ENCODE peak calls at places on chromosomes 16 and 17, in six cellular contexts. V, I, J, A, H and K are unnamed samples.

GRCh38 chr16:64657316-64658011 is 464.4 kb downstream of the CDH11 start:
- DNase-seq in A (peak; percentile 50), H (no peak), I (no peak), V (no peak), J (no peak), K (no peak)

GRCh38 chr17:3916013-3916696 is at the start of gene P2RX1:
- DNase-seq in J (no peak), V (peak; percentile 55), I (peak; percentile 91), A (no peak), H (peak; percentile 22), K (no peak)

GRCh38 chr16:69404275-69404805 is 18.5 kb upstream of the TERF2 start:
- DNase-seq in A (peak; percentile 24), V (no peak), I (no peak), J (no peak), H (no peak), K (no peak)

GRCh38 chr16:797120-797420 is 3.5 kb downstream of the GNG13 start:
- DNase-seq in J (no peak), V (peak; percentile 51), I (no peak), A (no peak), H (no peak), K (no peak)

GRCh38 chr16:1929105-1929504 is 10.9 kb upstream of the HS3ST6 start:
- DNase-seq in V (no peak), I (no peak), J (no peak), A (no peak), H (no peak), K (no peak)

GRCh38 chr17:372157-373152 is 19.8 kb upstream of the RPH3AL start:
- DNase-seq in I (no peak), J (no peak), A (no peak), H (no peak), V (no peak), K (peak; percentile 60)

GRCh38 chr16:73151225-73151624 is 103.3 kb upstream of the ZFHX3 start:
- DNase-seq in V (no peak), I (no peak), A (no peak), H (no peak), J (no peak), K (no peak)

GRCh38 chr16:54455021-54455725 is 168.6 kb upstream of the IRX3 start:
- DNase-seq in H (no peak), I (no peak), A (no peak), V (no peak), J (no peak), K (no peak)

GRCh38 chr16:2163211-2163881 is 7.8 kb downstream of the TRAF7 start:
- DNase-seq in I (no peak), A (peak; percentile 87), J (no peak), H (no peak), V (no peak), K (no peak)

GRCh38 chr17:79950306-79950705 is 85.4 kb downstream of the TBC1D16 start:
- DNase-seq in H (no peak), A (no peak), I (peak; percentile 63), J (no peak), V (no peak), K (peak; percentile 59)